ENCODE peak calls at places on chromosomes 4 and X, in four cellular contexts. G is endothelial cell; N is CD4-positive, alpha-beta T cell; W is omental fat pad. R is an unnamed sample.

GRCh38 chr4:1246901-1247810 is 1.8 kb downstream of the CTBP1 start:
- DNase-seq in G (no peak), N (peak; percentile 18), W (no peak), R (peak; percentile 24)

GRCh38 chrX:46308106-46308505 is 237.1 kb downstream of the ZNF674 start:
- DNase-seq in G (no peak), N (no peak), W (no peak), R (no peak)

GRCh38 chrX:23494741-23495140 is 160.1 kb downstream of the PTCHD1 start:
- DNase-seq in G (no peak), N (no peak), W (no peak), R (no peak)

GRCh38 chrX:41468647-41469323 is 21.6 kb downstream of the NYX start:
- DNase-seq in G (no peak), N (no peak), W (no peak), R (no peak)

GRCh38 chrX:41152221-41152620 is 67.0 kb downstream of the USP9X start:
- DNase-seq in G (no peak), N (no peak), W (no peak), R (no peak)

GRCh38 chrX:153379971-153380581 is 21.1 kb downstream of the PNMA6E start:
- DNase-seq in G (no peak), N (no peak), W (no peak), R (no peak)

GRCh38 chr4:73438582-73439215 is 2.7 kb downstream of the AFP start:
- DNase-seq in G (no peak), N (no peak), W (no peak), R (no peak)

GRCh38 chrX:11588097-11588496 is 77.6 kb downstream of the ARHGAP6 start:
- DNase-seq in G (no peak), N (no peak), W (no peak), R (no peak)

GRCh38 chrX:33434256-33435092 is 223.1 kb upstream of the DMD start:
- DNase-seq in G (peak; percentile 61), N (peak; percentile 5), W (peak; percentile 66), R (no peak)

GRCh38 chr4:13654158-13654797 is 26.8 kb upstream of the BOD1L1 start:
- DNase-seq in G (peak; percentile 89), N (peak; percentile 71), W (peak; percentile 62), R (peak; percentile 30)

GRCh38 chr4:14920237-14920636 is 82.0 kb upstream of the CPEB2 start:
- DNase-seq in G (no peak), N (no peak), W (no peak), R (no peak)

GRCh38 chrX:37658352-37659030 is 27.1 kb upstream of the XK start:
- DNase-seq in G (no peak), N (no peak), W (no peak), R (no peak)

GRCh38 chrX:124098089-124098488 is 136.6 kb downstream of the STAG2 start:
- DNase-seq in G (no peak), N (no peak), W (no peak), R (no peak)

GRCh38 chr4:78558421-78558820 is 6.9 kb downstream of the ANXA3 start:
- DNase-seq in G (no peak), N (no peak), W (no peak), R (no peak)

GRCh38 chr4:139229534-139230039 is 50.4 kb downstream of the MGARP start:
- DNase-seq in G (no peak), N (no peak), W (no peak), R (peak; percentile 33)

GRCh38 chr4:23333946-23334878 is 555.6 kb downstream of the PPARGC1A start:
- DNase-seq in G (no peak), N (no peak), W (no peak), R (no peak)

GRCh38 chr4:3436798-3437581 is 4.8 kb upstream of the HGFAC start:
- DNase-seq in G (no peak), N (no peak), W (no peak), R (no peak)

GRCh38 chrX:17635231-17635630 is 102.1 kb upstream of the SCML1 start:
- DNase-seq in G (no peak), N (no peak), W (no peak), R (no peak)

DNA sequence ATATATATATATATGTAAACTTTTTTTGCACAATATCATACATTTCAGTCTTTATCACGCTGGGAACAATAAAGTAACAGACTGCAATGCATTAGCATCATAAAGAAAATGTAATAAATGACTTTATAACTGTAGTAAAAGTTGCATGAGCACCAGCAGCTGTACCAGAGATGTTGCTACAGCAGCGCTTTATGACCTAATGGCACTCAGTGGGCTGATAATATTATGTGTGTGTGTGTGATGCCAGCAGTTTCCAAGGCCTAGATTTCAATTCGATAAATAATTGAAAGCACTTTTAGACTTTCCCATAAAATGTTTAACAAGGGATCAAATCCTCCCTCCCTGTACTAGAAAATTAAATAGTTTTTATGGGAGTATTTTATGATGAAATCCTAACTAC is 367.5 kb upstream of the AGA start:
- DNase-seq in G (no peak), N (no peak), W (no peak), R (no peak)
- TF ChIP-seq CTCF in G (no peak), N (no peak), W (no peak), R (no peak)

GRCh38 chrX:7706032-7706431 is 136.9 kb upstream of the VCX start:
- DNase-seq in G (no peak), N (no peak), W (no peak), R (no peak)
- TF ChIP-seq CTCF in G (no peak), N (no peak), W (no peak), R (no peak)

DNA sequence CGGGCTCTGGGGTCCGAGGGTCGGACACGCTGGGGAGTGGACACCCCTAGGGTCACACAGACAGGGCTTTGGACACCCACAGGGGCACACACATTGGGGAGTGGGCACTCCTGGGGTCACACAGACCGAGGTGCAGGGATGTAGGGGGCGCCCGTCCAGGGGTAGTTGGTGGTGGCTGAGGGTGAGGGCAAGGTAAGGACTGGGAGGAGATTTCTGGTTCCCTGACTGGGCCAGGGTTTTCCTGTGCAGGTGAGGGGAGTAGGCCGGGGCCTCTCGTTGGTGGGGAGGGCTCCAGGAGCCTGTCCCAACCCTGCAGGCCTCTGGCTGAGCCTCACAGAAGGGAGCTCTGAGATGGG is 21.9 kb upstream of the WDR45 start:
- DNase-seq in G (no peak), N (no peak), W (no peak), R (no peak)
- TF ChIP-seq CTCF in G (no peak), N (no peak), W (no peak), R (no peak)

GRCh38 chr4:132493476-132493875 is 655.6 kb upstream of the PCDH10 start:
- DNase-seq in G (no peak), N (no peak), W (no peak), R (no peak)
- TF ChIP-seq CTCF in G (no peak), N (no peak), W (no peak), R (no peak)

GRCh38 chr4:71537551-71538065 is 198.8 kb downstream of the SLC4A4 start:
- DNase-seq in G (no peak), N (no peak), W (no peak), R (no peak)

GRCh38 chr4:71538528-71538927 is 199.7 kb downstream of the SLC4A4 start:
- DNase-seq in G (no peak), N (no peak), W (no peak), R (no peak)

GRCh38 chr4:71545168-71545567 is 206.3 kb downstream of the SLC4A4 start:
- DNase-seq in G (no peak), N (no peak), W (no peak), R (no peak)

GRCh38 chr4:71541541-71541940 is 202.7 kb downstream of the SLC4A4 start:
- DNase-seq in G (no peak), N (no peak), W (no peak), R (no peak)

GRCh38 chr4:71540749-71541269 is 202.0 kb downstream of the SLC4A4 start:
- DNase-seq in G (no peak), N (no peak), W (no peak), R (no peak)
- TF ChIP-seq CTCF in G (no peak), N (no peak), W (no peak), R (no peak)

GRCh38 chrX:54695231-54695630 is 102.8 kb downstream of the ITIH6 start:
- DNase-seq in G (no peak), N (no peak), W (no peak), R (no peak)
- TF ChIP-seq CTCF in G (no peak), N (no peak), W (no peak), R (peak; percentile 1)

GRCh38 chrX:74232859-74233258 is 71.1 kb upstream of the ZCCHC13 start:
- DNase-seq in G (no peak), N (no peak), W (no peak), R (no peak)
- TF ChIP-seq CTCF in G (peak; percentile 35), N (no peak), W (no peak), R (no peak)

DNA sequence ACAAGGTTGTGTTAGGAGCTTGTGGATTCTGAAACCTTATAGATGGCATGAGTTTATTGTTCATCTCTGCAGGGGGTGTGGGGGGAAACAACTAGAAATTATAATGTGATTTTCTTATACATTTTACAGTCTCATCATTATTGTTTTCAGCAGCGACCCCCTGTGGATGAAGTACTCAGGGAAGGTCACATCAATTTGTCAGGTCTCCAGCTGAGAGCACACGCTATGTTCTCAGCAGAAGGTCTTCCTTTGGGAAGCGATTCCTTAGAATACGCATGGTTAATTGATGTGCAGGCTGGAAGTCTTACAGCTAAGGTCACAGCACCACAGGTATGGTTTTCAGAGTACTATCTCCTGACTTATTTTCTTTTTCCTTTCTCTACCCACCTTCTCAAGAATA is 72.2 kb downstream of the BLTP1 start:
- DNase-seq in G (peak; percentile 40), N (no peak), W (no peak), R (no peak)
- TF ChIP-seq CTCF in G (no peak), N (no peak), W (no peak), R (peak; percentile 42)

DNA sequence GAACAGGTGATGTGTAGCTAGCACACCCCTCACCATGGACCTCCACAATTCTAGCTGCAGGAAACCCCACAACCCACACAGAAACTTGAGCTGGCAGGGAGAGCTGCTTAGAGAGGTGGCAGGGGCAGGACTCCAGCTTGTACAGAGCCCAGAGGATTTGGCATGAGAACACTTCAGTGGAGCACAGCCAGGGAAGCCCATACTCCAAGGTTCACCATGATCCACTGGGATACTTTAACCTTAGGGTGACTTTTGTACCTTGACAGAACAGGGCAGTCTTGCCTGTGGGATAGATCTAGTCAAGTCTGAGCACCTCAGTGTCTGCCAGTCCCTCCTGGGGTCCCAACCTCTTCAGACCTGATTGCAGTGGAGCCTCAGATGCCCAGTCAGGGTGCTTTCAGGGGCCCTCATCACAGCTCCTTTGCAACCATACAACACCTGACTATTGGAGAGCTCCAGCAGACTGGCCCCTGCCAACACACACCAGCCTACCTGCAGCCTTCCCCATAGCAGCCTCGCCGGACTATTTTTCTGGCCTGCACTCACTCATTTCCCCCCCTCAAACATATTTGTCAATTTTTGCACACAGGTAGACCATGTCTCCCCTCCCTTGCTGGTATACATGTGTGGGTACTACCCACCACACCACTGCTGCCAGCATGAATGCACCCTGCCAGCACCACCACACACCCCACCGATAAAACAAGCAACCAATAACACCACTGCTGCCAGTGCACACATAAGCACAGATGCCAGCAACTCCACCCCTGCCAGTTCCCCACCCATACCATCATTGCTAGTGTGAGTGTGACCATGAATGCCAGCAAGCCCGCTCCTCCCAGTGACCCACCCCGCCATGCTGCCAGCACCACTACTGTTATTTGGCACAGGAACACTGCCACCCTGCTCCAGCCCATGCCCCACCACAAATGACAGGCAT is 56.0 kb upstream of the CDX4 start:
- DNase-seq in G (no peak), N (no peak), W (no peak), R (no peak)
- TF ChIP-seq CTCF in G (no peak), N (no peak), W (no peak), R (no peak)

GRCh38 chr4:86521373-86521969 is 72.6 kb upstream of the PTPN13 start:
- DNase-seq in G (no peak), N (no peak), W (no peak), R (no peak)

GRCh38 chr4:86523333-86523732 is 70.8 kb upstream of the PTPN13 start:
- DNase-seq in G (no peak), N (no peak), W (no peak), R (no peak)

GRCh38 chr4:86522349-86522748 is 71.8 kb upstream of the PTPN13 start:
- DNase-seq in G (no peak), N (no peak), W (no peak), R (no peak)
- TF ChIP-seq CTCF in G (no peak), N (no peak), W (no peak), R (no peak)